ENCODE peak calls at places on chromosomes 13 and 19, in four cellular contexts. F is effector memory CD4-positive, alpha-beta T cell; W is T-cell; B is EL. Q is an unnamed sample.

GRCh38 chr19:35995655-35995993 is 636 bp downstream of the SDHAF1 start:
- DNase-seq in F (no peak), W (peak; percentile 22), B (peak; percentile 62), Q (no peak)

GRCh38 chr19:51361228-51361627 is 5.0 kb downstream of the ETFB start:
- DNase-seq in F (no peak), W (no peak), B (no peak), Q (no peak)

GRCh38 chr19:45819769-45820168 is 4.7 kb upstream of the RSPH6A start:
- DNase-seq in F (no peak), W (no peak), B (no peak), Q (no peak)

GRCh38 chr13:44437356-44438233 is 64.0 kb downstream of the SERP2 start:
- DNase-seq in F (no peak), W (no peak), B (peak; percentile 56), Q (peak; percentile 65)

GRCh38 chr19:2529473-2529918 is 53.6 kb downstream of the GADD45B start:
- DNase-seq in F (no peak), W (no peak), B (peak; percentile 97), Q (no peak)

GRCh38 chr19:32287086-32287485 is 58.3 kb upstream of the ZNF507 start:
- DNase-seq in F (no peak), W (no peak), B (no peak), Q (no peak)

GRCh38 chr13:32940601-32941000 is 75.6 kb upstream of the KL start:
- DNase-seq in F (no peak), W (no peak), B (peak; percentile 34), Q (no peak)

GRCh38 chr19:2358548-2359173 is 1.4 kb upstream of the TMPRSS9 start:
- DNase-seq in F (no peak), W (no peak), B (no peak), Q (no peak)

GRCh38 chr13:23715762-23716235 is 145.6 kb downstream of the TNFRSF19 start:
- DNase-seq in F (no peak), W (no peak), B (peak; percentile 20), Q (no peak)

GRCh38 chr13:24275041-24275440 is 34.3 kb upstream of the C1QTNF9 start:
- DNase-seq in F (no peak), W (no peak), B (no peak), Q (no peak)

GRCh38 chr19:2544576-2545415 is 68.9 kb downstream of the GADD45B start:
- DNase-seq in F (no peak), W (no peak), B (no peak), Q (no peak)

GRCh38 chr13:59893261-59893660 is 270.5 kb downstream of the DIAPH3 start:
- DNase-seq in F (no peak), W (no peak), B (no peak), Q (no peak)

GRCh38 chr13:85366759-85367417 is 432.3 kb downstream of the SLITRK6 start:
- DNase-seq in F (no peak), W (no peak), B (no peak), Q (no peak)

GRCh38 chr19:38417146-38417543 is 8.9 kb downstream of the RASGRP4 start:
- DNase-seq in F (no peak), W (no peak), B (no peak), Q (no peak)

GRCh38 chr19:40241809-40242384 is 15.4 kb upstream of the CCNP start:
- DNase-seq in F (no peak), W (no peak), B (no peak), Q (no peak)

Q was measured in stimulated activated naive CD4-positive, alpha-beta T cell.